ENCODE peak calls at places on chromosomes 4 and X, in ten cellular contexts. One of them, this sample, is unnamed.

GRCh38 chr4:94532016-94532789 is 80.5 kb downstream of the PDLIM5 start:
- DNase-seq in H4: no peak
- DNase-seq in M059J: peak
- DNase-seq in NCI-H1436: no peak
- DNase-seq in midbrain: no peak
- DNase-seq in HAP-1: no peak
- DNase-seq in COR-L47: no peak
- DNase-seq in renal cortical epithelial cell: peak
- DNase-seq in NCI-H1092 treated with DMSO at 0.1 percent for 48 hours: no peak
- DNase-seq in HFF-Myc: no peak
- DNase-seq in this sample: no peak

GRCh38 chr4:3432381-3432790 is 9.4 kb upstream of the HGFAC start:
- DNase-seq in renal cortical epithelial cell: no peak
- DNase-seq in COR-L47: no peak
- DNase-seq in H4: no peak
- DNase-seq in HFF-Myc: no peak
- DNase-seq in midbrain: no peak
- DNase-seq in NCI-H1092 treated with DMSO at 0.1 percent for 48 hours: no peak
- DNase-seq in M059J: no peak
- DNase-seq in NCI-H1436: no peak
- DNase-seq in HAP-1: no peak
- DNase-seq in this sample: no peak

GRCh38 chr4:84800256-84800655 is 166.2 kb downstream of the WDFY3 start:
- DNase-seq in COR-L47: no peak
- DNase-seq in H4: no peak
- DNase-seq in renal cortical epithelial cell: no peak
- DNase-seq in midbrain: no peak
- DNase-seq in NCI-H1092 treated with DMSO at 0.1 percent for 48 hours: no peak
- DNase-seq in M059J: no peak
- DNase-seq in NCI-H1436: no peak
- DNase-seq in HFF-Myc: no peak
- DNase-seq in HAP-1: no peak
- DNase-seq in this sample: no peak

GRCh38 chr4:185115827-185116232 is 27.2 kb upstream of the SLC25A4 start:
- DNase-seq in midbrain: no peak
- DNase-seq in NCI-H1092 treated with DMSO at 0.1 percent for 48 hours: peak
- DNase-seq in HFF-Myc: peak
- DNase-seq in NCI-H1436: no peak
- DNase-seq in M059J: no peak
- DNase-seq in HAP-1: peak
- DNase-seq in H4: peak
- DNase-seq in renal cortical epithelial cell: peak
- DNase-seq in COR-L47: no peak
- DNase-seq in this sample: no peak

GRCh38 chrX:40423299-40423698 is 157.5 kb upstream of the ATP6AP2 start:
- DNase-seq in HFF-Myc: no peak
- DNase-seq in NCI-H1436: no peak
- DNase-seq in HAP-1: peak
- DNase-seq in H4: peak
- DNase-seq in NCI-H1092 treated with DMSO at 0.1 percent for 48 hours: no peak
- DNase-seq in midbrain: peak
- DNase-seq in COR-L47: peak
- DNase-seq in M059J: peak
- DNase-seq in renal cortical epithelial cell: peak
- DNase-seq in this sample: no peak

GRCh38 chr4:25702848-25703247 is 47.2 kb downstream of the SLC34A2 start:
- DNase-seq in M059J: peak
- DNase-seq in NCI-H1092 treated with DMSO at 0.1 percent for 48 hours: peak
- DNase-seq in HAP-1: no peak
- DNase-seq in NCI-H1436: peak
- DNase-seq in COR-L47: no peak
- DNase-seq in midbrain: peak
- DNase-seq in H4: peak
- DNase-seq in renal cortical epithelial cell: peak
- DNase-seq in HFF-Myc: peak
- DNase-seq in this sample: peak

GRCh38 chr4:159048166-159048886 is 54.6 kb upstream of the RAPGEF2 start:
- DNase-seq in COR-L47: peak
- DNase-seq in HAP-1: peak
- DNase-seq in M059J: peak
- DNase-seq in NCI-H1436: peak
- DNase-seq in H4: no peak
- DNase-seq in HFF-Myc: no peak
- DNase-seq in renal cortical epithelial cell: peak
- DNase-seq in NCI-H1092 treated with DMSO at 0.1 percent for 48 hours: peak
- DNase-seq in midbrain: peak
- DNase-seq in this sample: no peak

GRCh38 chr4:180028682-180029081 is 2214.5 kb upstream of the TENM3 start:
- DNase-seq in M059J: peak
- DNase-seq in HFF-Myc: no peak
- DNase-seq in HAP-1: peak
- DNase-seq in NCI-H1436: peak
- DNase-seq in midbrain: peak
- DNase-seq in H4: peak
- DNase-seq in COR-L47: peak
- DNase-seq in NCI-H1092 treated with DMSO at 0.1 percent for 48 hours: no peak
- DNase-seq in renal cortical epithelial cell: peak
- DNase-seq in this sample: no peak

GRCh38 chrX:46587158-46587557 is 13.6 kb downstream of the CHST7 start:
- DNase-seq in H4: no peak
- DNase-seq in NCI-H1092 treated with DMSO at 0.1 percent for 48 hours: no peak
- DNase-seq in HFF-Myc: no peak
- DNase-seq in M059J: peak
- DNase-seq in NCI-H1436: no peak
- DNase-seq in midbrain: no peak
- DNase-seq in COR-L47: no peak
- DNase-seq in renal cortical epithelial cell: no peak
- DNase-seq in HAP-1: peak
- DNase-seq in this sample: peak

GRCh38 chr4:158649111-158649680 is 22.5 kb downstream of the C4orf46 start:
- DNase-seq in HFF-Myc: no peak
- DNase-seq in COR-L47: no peak
- DNase-seq in M059J: no peak
- DNase-seq in midbrain: no peak
- DNase-seq in NCI-H1436: no peak
- DNase-seq in NCI-H1092 treated with DMSO at 0.1 percent for 48 hours: no peak
- DNase-seq in HAP-1: no peak
- DNase-seq in renal cortical epithelial cell: no peak
- DNase-seq in H4: no peak
- DNase-seq in this sample: no peak

GRCh38 chrX:15816886-15817285 is 26.6 kb downstream of the ZRSR2 start:
- DNase-seq in renal cortical epithelial cell: no peak
- DNase-seq in HFF-Myc: no peak
- DNase-seq in NCI-H1436: no peak
- DNase-seq in midbrain: no peak
- DNase-seq in H4: peak
- DNase-seq in M059J: no peak
- DNase-seq in HAP-1: no peak
- DNase-seq in NCI-H1092 treated with DMSO at 0.1 percent for 48 hours: no peak
- DNase-seq in COR-L47: no peak
- DNase-seq in this sample: no peak

GRCh38 chrX:281166-281999 is at the start of gene PLCXD1:
- DNase-seq in HAP-1: peak
- DNase-seq in NCI-H1436: no peak
- DNase-seq in M059J: peak
- DNase-seq in midbrain: no peak
- DNase-seq in renal cortical epithelial cell: peak
- DNase-seq in H4: no peak
- DNase-seq in COR-L47: no peak
- DNase-seq in NCI-H1092 treated with DMSO at 0.1 percent for 48 hours: no peak
- DNase-seq in HFF-Myc: no peak
- DNase-seq in this sample: no peak

GRCh38 chr4:72357908-72358307 is 211.1 kb downstream of the ADAMTS3 start:
- DNase-seq in HFF-Myc: no peak
- DNase-seq in NCI-H1092 treated with DMSO at 0.1 percent for 48 hours: no peak
- DNase-seq in midbrain: no peak
- DNase-seq in COR-L47: no peak
- DNase-seq in HAP-1: no peak
- DNase-seq in H4: no peak
- DNase-seq in NCI-H1436: no peak
- DNase-seq in renal cortical epithelial cell: no peak
- DNase-seq in M059J: no peak
- DNase-seq in this sample: no peak

GRCh38 chr4:7646384-7647061 is 211.8 kb upstream of the PSAPL1 start:
- DNase-seq in renal cortical epithelial cell: no peak
- DNase-seq in NCI-H1436: no peak
- DNase-seq in H4: no peak
- DNase-seq in NCI-H1092 treated with DMSO at 0.1 percent for 48 hours: no peak
- DNase-seq in HAP-1: no peak
- DNase-seq in COR-L47: no peak
- DNase-seq in M059J: no peak
- DNase-seq in midbrain: no peak
- DNase-seq in HFF-Myc: no peak
- DNase-seq in this sample: no peak

GRCh38 chr4:20255823-20256222 is 4.1 kb downstream of the SLIT2 start:
- DNase-seq in HAP-1: no peak
- DNase-seq in midbrain: no peak
- DNase-seq in NCI-H1092 treated with DMSO at 0.1 percent for 48 hours: peak
- DNase-seq in HFF-Myc: no peak
- DNase-seq in M059J: no peak
- DNase-seq in renal cortical epithelial cell: no peak
- DNase-seq in COR-L47: no peak
- DNase-seq in H4: no peak
- DNase-seq in NCI-H1436: no peak
- DNase-seq in this sample: no peak

GRCh38 chrX:28189011-28189410 is 207.8 kb upstream of the DCAF8L1 start:
- DNase-seq in NCI-H1436: no peak
- DNase-seq in H4: peak
- DNase-seq in renal cortical epithelial cell: peak
- DNase-seq in midbrain: no peak
- DNase-seq in HAP-1: no peak
- DNase-seq in HFF-Myc: no peak
- DNase-seq in COR-L47: no peak
- DNase-seq in NCI-H1092 treated with DMSO at 0.1 percent for 48 hours: no peak
- DNase-seq in M059J: peak
- DNase-seq in this sample: peak

GRCh38 chrX:40996886-40997530 is 88.2 kb upstream of the USP9X start:
- DNase-seq in COR-L47: no peak
- DNase-seq in NCI-H1092 treated with DMSO at 0.1 percent for 48 hours: no peak
- DNase-seq in HFF-Myc: peak
- DNase-seq in HAP-1: peak
- DNase-seq in midbrain: peak
- DNase-seq in NCI-H1436: no peak
- DNase-seq in H4: peak
- DNase-seq in M059J: peak
- DNase-seq in renal cortical epithelial cell: peak
- DNase-seq in this sample: no peak

GRCh38 chrX:11239230-11239629 is 54.0 kb upstream of the AMELX start:
- DNase-seq in midbrain: no peak
- DNase-seq in H4: no peak
- DNase-seq in NCI-H1436: no peak
- DNase-seq in renal cortical epithelial cell: peak
- DNase-seq in HAP-1: peak
- DNase-seq in M059J: peak
- DNase-seq in HFF-Myc: no peak
- DNase-seq in COR-L47: no peak
- DNase-seq in NCI-H1092 treated with DMSO at 0.1 percent for 48 hours: no peak
- DNase-seq in this sample: no peak

GRCh38 chr4:78748361-78748760 is 27.8 kb upstream of the BMP2K start:
- DNase-seq in HAP-1: no peak
- DNase-seq in M059J: no peak
- DNase-seq in H4: no peak
- DNase-seq in midbrain: no peak
- DNase-seq in HFF-Myc: no peak
- DNase-seq in NCI-H1436: no peak
- DNase-seq in NCI-H1092 treated with DMSO at 0.1 percent for 48 hours: no peak
- DNase-seq in renal cortical epithelial cell: no peak
- DNase-seq in COR-L47: no peak
- DNase-seq in this sample: no peak

GRCh38 chr4:35730414-35730813 is 513.9 kb downstream of the ARAP2 start:
- DNase-seq in M059J: no peak
- DNase-seq in NCI-H1092 treated with DMSO at 0.1 percent for 48 hours: no peak
- DNase-seq in HAP-1: no peak
- DNase-seq in HFF-Myc: no peak
- DNase-seq in renal cortical epithelial cell: no peak
- DNase-seq in COR-L47: no peak
- DNase-seq in midbrain: no peak
- DNase-seq in NCI-H1436: no peak
- DNase-seq in H4: no peak
- DNase-seq in this sample: no peak

GRCh38 chrX:129655547-129656248 is 942 bp upstream of the APLN start:
- DNase-seq in COR-L47: peak
- DNase-seq in NCI-H1092 treated with DMSO at 0.1 percent for 48 hours: peak
- DNase-seq in NCI-H1436: peak
- DNase-seq in H4: no peak
- DNase-seq in HFF-Myc: no peak
- DNase-seq in midbrain: no peak
- DNase-seq in HAP-1: no peak
- DNase-seq in M059J: peak
- DNase-seq in renal cortical epithelial cell: no peak
- DNase-seq in this sample: no peak

GRCh38 chr4:96164814-96165351 is 325.0 kb downstream of the PDHA2 start:
- DNase-seq in M059J: peak
- DNase-seq in H4: peak
- DNase-seq in NCI-H1436: no peak
- DNase-seq in HFF-Myc: no peak
- DNase-seq in midbrain: no peak
- DNase-seq in COR-L47: no peak
- DNase-seq in renal cortical epithelial cell: peak
- DNase-seq in NCI-H1092 treated with DMSO at 0.1 percent for 48 hours: no peak
- DNase-seq in HAP-1: no peak
- DNase-seq in this sample: peak

GRCh38 chr4:121484633-121485032 is 103.8 kb upstream of the QRFPR start:
- DNase-seq in H4: peak
- DNase-seq in COR-L47: peak
- DNase-seq in M059J: peak
- DNase-seq in midbrain: no peak
- DNase-seq in HFF-Myc: peak
- DNase-seq in NCI-H1092 treated with DMSO at 0.1 percent for 48 hours: peak
- DNase-seq in renal cortical epithelial cell: peak
- DNase-seq in HAP-1: peak
- DNase-seq in NCI-H1436: peak
- DNase-seq in this sample: peak

GRCh38 chr4:153409412-153409811 is 56.7 kb upstream of the TMEM131L start:
- DNase-seq in renal cortical epithelial cell: no peak
- DNase-seq in NCI-H1092 treated with DMSO at 0.1 percent for 48 hours: no peak
- DNase-seq in M059J: peak
- DNase-seq in COR-L47: no peak
- DNase-seq in HAP-1: no peak
- DNase-seq in midbrain: no peak
- DNase-seq in NCI-H1436: no peak
- DNase-seq in HFF-Myc: no peak
- DNase-seq in H4: no peak
- DNase-seq in this sample: no peak

GRCh38 chrX:150767475-150768131 is 74.4 kb downstream of the MTMR1 start:
- DNase-seq in NCI-H1436: no peak
- DNase-seq in midbrain: no peak
- DNase-seq in H4: peak
- DNase-seq in M059J: peak
- DNase-seq in HFF-Myc: peak
- DNase-seq in HAP-1: no peak
- DNase-seq in COR-L47: no peak
- DNase-seq in NCI-H1092 treated with DMSO at 0.1 percent for 48 hours: no peak
- DNase-seq in renal cortical epithelial cell: peak
- DNase-seq in this sample: peak

GRCh38 chr4:88649716-88650115 is 47.9 kb downstream of the NAP1L5 start:
- DNase-seq in HAP-1: no peak
- DNase-seq in midbrain: no peak
- DNase-seq in renal cortical epithelial cell: no peak
- DNase-seq in M059J: no peak
- DNase-seq in NCI-H1436: no peak
- DNase-seq in HFF-Myc: no peak
- DNase-seq in H4: no peak
- DNase-seq in NCI-H1092 treated with DMSO at 0.1 percent for 48 hours: no peak
- DNase-seq in COR-L47: no peak
- DNase-seq in this sample: no peak

GRCh38 chr4:145805490-145805889 is 125.5 kb downstream of the C4orf51 start:
- DNase-seq in midbrain: no peak
- DNase-seq in NCI-H1436: no peak
- DNase-seq in HFF-Myc: no peak
- DNase-seq in HAP-1: peak
- DNase-seq in NCI-H1092 treated with DMSO at 0.1 percent for 48 hours: no peak
- DNase-seq in renal cortical epithelial cell: peak
- DNase-seq in M059J: peak
- DNase-seq in H4: no peak
- DNase-seq in COR-L47: no peak
- DNase-seq in this sample: peak

GRCh38 chr4:25180524-25181131 is 20.4 kb upstream of the SEPSECS start:
- DNase-seq in HAP-1: peak
- DNase-seq in COR-L47: peak
- DNase-seq in midbrain: peak
- DNase-seq in renal cortical epithelial cell: peak
- DNase-seq in H4: peak
- DNase-seq in M059J: peak
- DNase-seq in NCI-H1092 treated with DMSO at 0.1 percent for 48 hours: peak
- DNase-seq in HFF-Myc: no peak
- DNase-seq in NCI-H1436: no peak
- DNase-seq in this sample: peak

This sample was measured in RCC 7860.